ENCODE peak calls at places on chromosomes 11 and 22, in four cellular contexts. A, C, S and Y are unnamed samples.

GRCh38 chr11:45450189-45450588 is 164.0 kb upstream of the SYT13 start:
- DNase-seq in C (no peak), A (no peak), S (no peak), Y (no peak)

GRCh38 chr11:19889531-19889930 is 176.9 kb downstream of the NAV2 start:
- DNase-seq in C (no peak), S (no peak), A (no peak), Y (no peak)

GRCh38 chr11:61814242-61814957 is 2.4 kb downstream of the FADS1 start:
- DNase-seq in A (no peak), S (no peak), C (peak; percentile 41), Y (no peak)

GRCh38 chr11:10387209-10388083 is 67.6 kb upstream of the AMPD3 start:
- DNase-seq in A (peak; percentile 20), C (no peak), S (peak; percentile 93), Y (no peak)

GRCh38 chr11:4194889-4195288 is 100.3 kb downstream of the RRM1 start:
- DNase-seq in S (no peak), A (no peak), C (no peak), Y (no peak)

GRCh38 chr22:49327411-49327810 is 500.3 kb downstream of the BRD1 start:
- DNase-seq in A (no peak), S (no peak), C (no peak), Y (peak; percentile 22)

GRCh38 chr11:17378655-17379054 is 9.8 kb downstream of the KCNJ11 start:
- DNase-seq in S (no peak), A (no peak), C (no peak), Y (no peak)

GRCh38 chr22:29951675-29952413 is 68.9 kb downstream of the MTMR3 start:
- DNase-seq in C (no peak), A (no peak), S (no peak), Y (no peak)

GRCh38 chr22:43658823-43659222 is 153.3 kb downstream of the EFCAB6 start:
- DNase-seq in A (no peak), C (no peak), S (no peak), Y (no peak)

GRCh38 chr11:119426142-119426541 is 3.2 kb upstream of the THY1 start:
- DNase-seq in A (no peak), S (no peak), C (no peak), Y (no peak)

GRCh38 chr11:10898003-10898762 is 40.3 kb upstream of the ZBED5 start:
- DNase-seq in A (no peak), S (no peak), C (no peak), Y (no peak)

GRCh38 chr11:75350743-75351540 is 519 bp downstream of the ARRB1 start:
- DNase-seq in S (peak; percentile 91), C (no peak), A (peak; percentile 58), Y (peak; percentile 87)

GRCh38 chr11:105942951-105943350 is 79.1 kb downstream of the MSANTD4 start:
- DNase-seq in C (no peak), A (no peak), S (no peak), Y (no peak)

GRCh38 chr11:18384157-18384641 is 10.2 kb upstream of the LDHA start:
- DNase-seq in C (peak; percentile 80), A (no peak), S (peak; percentile 90), Y (peak; percentile 76)

GRCh38 chr11:78467370-78467769 is 49.8 kb upstream of the GAB2 start:
- DNase-seq in S (no peak), C (no peak), A (no peak), Y (no peak)

GRCh38 chr11:116167706-116168458 is 604.9 kb downstream of the BUD13 start:
- DNase-seq in A (no peak), S (no peak), C (no peak), Y (no peak)

GRCh38 chr11:22787565-22788162 is 41.9 kb downstream of the SVIP start:
- DNase-seq in A (no peak), S (no peak), C (peak; percentile 45), Y (no peak)

GRCh38 chr22:28012811-28013460 is 93.9 kb upstream of the PITPNB start:
- DNase-seq in S (no peak), C (no peak), A (no peak), Y (peak; percentile 40)

GRCh38 chr11:96168623-96169022 is 174.4 kb downstream of the MAML2 start:
- DNase-seq in S (peak; percentile 82), A (no peak), C (no peak), Y (no peak)

GRCh38 chr11:49995559-49995958 is 13.2 kb upstream of the OR4C12 start:
- DNase-seq in S (no peak), C (peak; percentile 73), A (no peak), Y (no peak)

GRCh38 chr22:29958170-29958569 is 75.2 kb downstream of the MTMR3 start:
- DNase-seq in A (no peak), C (no peak), S (no peak), Y (no peak)

GRCh38 chr11:12673924-12674570 is at the start of gene TEAD1:
- DNase-seq in A (peak; percentile 99), C (peak; percentile 84), S (peak; percentile 98), Y (peak; percentile 88)

GRCh38 chr11:12675951-12676711 is 1.9 kb downstream of the TEAD1 start:
- DNase-seq in S (peak; percentile 80), A (no peak), C (no peak), Y (no peak)

GRCh38 chr11:12673601-12673923 is 659 bp upstream of the TEAD1 start:
- DNase-seq in S (no peak), C (no peak), A (no peak), Y (no peak)

GRCh38 chr11:12674571-12674935 is 332 bp downstream of the TEAD1 start:
- DNase-seq in C (no peak), A (no peak), S (peak; percentile 78), Y (no peak)

GRCh38 chr11:12674936-12675696 is 895 bp downstream of the TEAD1 start:
- DNase-seq in S (peak; percentile 79), A (peak; percentile 89), C (no peak), Y (no peak)
- TF ChIP-seq POLR2AphosphoS5 in S (no peak), A (no peak), C (no peak), Y (peak; percentile 8)

GRCh38 chr11:93704237-93704636 is 37.1 kb downstream of the TAF1D start:
- DNase-seq in S (no peak), C (peak; percentile 4), A (no peak), Y (no peak)
- H3K36me3 ChIP-seq in S (no peaks in the 10 kb centered on the region), C (peaks cover 8% of the 10 kb centered on the region), A (peaks cover 24% of the 10 kb centered on the region), Y (peaks cover 4% of the 10 kb centered on the region)

GRCh38 chr11:76629133-76629852 is 41.3 kb downstream of the LRRC32 start:
- DNase-seq in A (peak; percentile 30), C (no peak), S (peak; percentile 80), Y (no peak)

GRCh38 chr11:76631566-76632308 is 38.8 kb downstream of the LRRC32 start:
- DNase-seq in S (peak; percentile 18), C (no peak), A (no peak), Y (no peak)

GRCh38 chr11:76628408-76628947 is 42.1 kb downstream of the LRRC32 start:
- DNase-seq in C (no peak), A (peak; percentile 44), S (peak; percentile 52), Y (no peak)

GRCh38 chr11:76630600-76630999 is 39.9 kb downstream of the LRRC32 start:
- DNase-seq in C (no peak), A (no peak), S (no peak), Y (no peak)

GRCh38 chr11:76629853-76630599 is 40.5 kb downstream of the LRRC32 start:
- DNase-seq in A (no peak), C (no peak), S (peak; percentile 89), Y (peak; percentile 88)
- TF ChIP-seq POLR2AphosphoS5 in A (peak; percentile 78), C (no peak), S (peak; percentile 26), Y (peak; percentile 52)

DNA sequence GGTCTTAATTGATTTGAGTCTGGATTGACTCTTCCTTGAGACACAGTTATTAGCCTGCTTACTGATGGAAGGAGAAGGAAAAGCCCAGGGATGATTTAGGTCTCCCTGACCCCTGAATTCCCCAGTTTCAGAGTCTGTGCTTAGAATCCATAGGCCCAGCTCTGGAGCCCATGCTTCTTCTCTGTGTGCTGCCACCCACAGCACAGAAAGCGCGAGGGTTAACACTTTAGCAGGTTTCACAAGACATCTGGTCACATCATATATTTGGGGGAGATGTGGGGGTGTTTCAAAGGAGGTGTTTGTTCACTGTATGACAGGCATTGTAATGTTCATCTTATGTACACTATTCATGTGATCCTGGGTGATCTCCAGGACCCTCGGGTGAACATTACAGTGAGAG is 107.0 kb downstream of the PPP6R3 start:
- DNase-seq in C (no peak), S (no peak), A (no peak), Y (no peak)
- H3K36me3 ChIP-seq in C (peaks cover 26% of the 10 kb centered on the region), S (peaks cover 3% of the 10 kb centered on the region), A (peaks cover 31% of the 10 kb centered on the region), Y (no peaks in the 10 kb centered on the region)

GRCh38 chr22:50342651-50343540 is at the start of gene PPP6R2:
- DNase-seq in A (peak; percentile 99), S (peak; percentile 90), C (peak; percentile 40), Y (peak; percentile 97)
- TF ChIP-seq POLR2AphosphoS5 in A (peak; percentile 23), S (no peak), C (peak; percentile 51), Y (peak; percentile 63)

GRCh38 chr11:64858467-64859401 is 14.3 kb upstream of the CDC42BPG start:
- DNase-seq in A (no peak), C (no peak), S (peak; percentile 63), Y (peak; percentile 94)
- H3K36me3 ChIP-seq in A (peaks cover 18% of the 10 kb centered on the region), C (peaks cover 13% of the 10 kb centered on the region), S (no peaks in the 10 kb centered on the region), Y (peaks cover 39% of the 10 kb centered on the region)

DNA sequence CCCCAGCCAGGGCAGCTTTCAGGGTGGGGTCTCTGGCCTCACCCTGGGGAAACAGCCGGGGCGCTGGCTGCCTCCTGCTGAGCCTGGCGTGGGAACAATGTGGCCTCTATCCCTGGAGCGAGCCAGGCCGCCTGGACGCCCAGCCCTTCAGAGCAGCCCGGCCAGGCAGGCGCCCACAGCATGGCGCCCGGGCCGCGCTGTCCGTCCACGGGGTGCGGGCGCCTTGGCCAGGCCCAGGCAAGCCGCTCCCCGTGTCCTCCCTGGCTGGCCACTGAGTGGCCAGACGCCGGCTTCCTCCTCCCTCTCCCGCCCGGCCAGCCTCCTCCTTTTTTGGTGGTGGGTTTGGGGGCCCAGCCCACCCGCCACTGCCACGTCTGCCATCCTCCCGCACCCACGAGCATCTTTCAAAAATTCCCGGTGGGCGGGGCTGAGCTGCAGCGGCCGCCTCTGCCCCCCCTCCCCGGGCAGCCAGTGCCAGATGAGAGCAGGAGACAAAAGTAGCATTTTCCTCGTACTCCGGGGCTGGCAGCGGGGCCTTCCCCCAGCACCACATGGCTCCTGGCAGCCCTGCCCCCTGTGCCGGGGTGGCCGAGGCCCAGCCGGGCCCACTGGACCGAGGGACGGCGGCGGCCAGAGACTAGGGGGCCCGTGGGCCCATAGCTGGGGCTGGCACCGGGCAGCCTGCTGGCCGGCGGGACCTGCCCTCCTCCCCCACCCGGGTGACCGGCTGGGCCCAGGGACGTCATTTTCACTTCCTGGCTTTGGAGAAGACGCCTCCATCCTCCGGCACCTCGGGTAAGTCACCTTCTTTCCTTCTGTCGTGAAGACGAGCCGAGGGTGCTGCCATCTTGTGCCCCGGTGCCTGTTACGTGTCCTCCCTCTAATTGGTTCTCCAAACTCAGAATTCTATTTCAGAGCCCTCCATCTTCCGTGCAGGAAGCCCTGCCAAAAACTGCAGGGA is 70.2 kb upstream of the PPARA start:
- DNase-seq in A (peak; percentile 88), C (no peak), S (peak; percentile 95), Y (peak; percentile 78)
- TF ChIP-seq POLR2AphosphoS5 in A (peak; percentile 70), C (no peak), S (no peak), Y (peak; percentile 73)

DNA sequence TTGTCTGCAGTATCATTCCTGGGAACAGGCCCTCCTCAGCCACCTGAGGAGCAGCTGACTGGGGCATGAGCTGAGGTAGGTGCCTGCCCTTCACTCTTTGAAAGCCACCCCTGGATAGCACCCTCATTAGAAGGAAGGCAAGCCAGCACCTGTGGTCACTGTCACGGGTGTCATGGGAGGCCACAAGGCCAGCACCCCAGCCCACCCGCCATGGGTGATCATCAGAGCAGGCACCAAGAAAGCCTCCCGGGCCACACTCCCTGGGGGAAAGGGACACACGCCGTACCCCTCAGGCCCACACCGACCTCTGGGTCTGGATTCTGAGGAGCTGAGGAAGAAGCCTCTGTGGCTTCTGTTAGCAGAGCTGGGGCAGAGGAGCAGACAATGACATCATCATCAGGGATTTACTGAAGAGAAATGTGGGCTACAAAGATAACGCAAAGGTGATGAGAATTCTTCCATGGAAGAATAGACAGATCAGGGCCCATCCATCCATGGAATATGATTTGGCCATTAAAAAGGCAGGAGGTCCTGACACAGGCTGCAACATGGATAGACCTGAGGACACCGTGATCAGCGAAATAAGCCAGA is 16.7 kb upstream of the NAP1L4 start:
- DNase-seq in A (no peak), C (no peak), S (peak; percentile 56), Y (no peak)
- H3K36me3 ChIP-seq in A (peaks cover 44% of the 10 kb centered on the region), C (peaks cover 14% of the 10 kb centered on the region), S (peaks cover 12% of the 10 kb centered on the region), Y (peaks cover 52% of the 10 kb centered on the region)